ENCODE peak calls at places on chromosomes 7 and 10, in four cellular contexts. V, Q, U and Z are unnamed samples.

GRCh38 chr7:7416031-7416968 is 119.4 kb downstream of the COL28A1 start:
- DNase-seq in V (no peak), Q (no peak), U (no peak), Z (no peak)

GRCh38 chr7:69564454-69565417 is 33.5 kb upstream of the AUTS2 start:
- DNase-seq in V (no peak), Q (peak; percentile 2), U (peak; percentile 40), Z (no peak)

GRCh38 chr7:153523320-153524015 is 528.7 kb upstream of the DPP6 start:
- DNase-seq in V (no peak), Q (no peak), U (no peak), Z (no peak)

GRCh38 chr7:93279541-93279940 is 47.4 kb downstream of the VPS50 start:
- DNase-seq in V (no peak), Q (no peak), U (no peak), Z (no peak)

GRCh38 chr7:156420496-156420895 is 220.1 kb upstream of the RNF32 start:
- DNase-seq in V (no peak), Q (no peak), U (no peak), Z (no peak)

GRCh38 chr7:98418636-98419315 is 17.9 kb upstream of the BAIAP2L1 start:
- DNase-seq in V (no peak), Q (peak; percentile 100), U (no peak), Z (peak; percentile 80)

GRCh38 chr10:79586933-79587332 is 23.8 kb upstream of the SFTPA1 start:
- DNase-seq in V (no peak), Q (no peak), U (no peak), Z (no peak)

GRCh38 chr7:155466814-155467675 is 9.1 kb downstream of the EN2 start:
- DNase-seq in V (peak; percentile 95), Q (peak; percentile 5), U (no peak), Z (no peak)

GRCh38 chr10:7027913-7028808 is 382.7 kb downstream of the SFMBT2 start:
- DNase-seq in V (no peak), Q (no peak), U (no peak), Z (peak; percentile 92)

DNA sequence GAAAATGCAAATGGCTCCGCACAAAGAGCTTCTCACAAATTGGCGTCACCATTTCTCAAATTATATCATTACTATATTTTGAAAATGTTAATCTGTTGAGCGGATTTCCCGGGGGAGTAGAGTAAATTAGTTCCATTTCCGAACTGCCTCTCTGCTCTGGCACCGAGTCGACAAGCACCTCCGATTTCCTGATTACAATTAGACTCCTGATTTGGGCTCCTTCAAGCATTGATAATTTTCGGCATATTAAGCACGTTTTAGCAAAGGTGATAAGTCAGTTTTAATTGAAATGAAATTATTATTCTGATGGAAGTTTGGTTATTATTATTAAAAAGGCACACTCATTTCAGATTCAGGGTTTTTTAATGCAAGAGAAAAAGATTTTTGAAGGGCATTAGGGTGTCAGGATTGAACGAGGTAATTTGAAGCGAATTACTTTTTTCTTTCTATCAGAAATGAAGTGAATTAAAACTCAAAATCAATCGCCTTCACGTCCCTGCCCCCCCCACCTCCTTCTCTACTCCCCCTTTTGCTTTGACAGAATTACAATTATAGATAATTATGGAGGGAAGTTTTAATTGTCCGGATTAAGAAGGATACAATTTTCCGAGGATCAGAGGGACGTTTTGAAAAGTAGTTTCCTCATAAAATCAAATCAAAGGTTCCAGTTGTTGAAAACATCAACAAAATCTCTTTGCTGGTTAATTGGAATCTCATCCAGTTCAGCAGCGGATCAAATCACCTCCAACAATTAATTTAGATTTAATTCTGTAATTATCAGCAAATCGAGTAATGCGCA is 3.9 kb upstream of the UNCX start:
- DNase-seq in V (peak; percentile 0), Q (no peak), U (no peak), Z (no peak)
- TF ChIP-seq JUNB in V (no peak), Q (no peak), U (no peak), Z (no peak)

GRCh38 chr10:111953949-111954348 is 229.6 kb downstream of the GPAM start:
- DNase-seq in V (no peak), Q (no peak), U (no peak), Z (no peak)

GRCh38 chr10:111954364-111954763 is 229.2 kb downstream of the GPAM start:
- DNase-seq in V (no peak), Q (no peak), U (no peak), Z (no peak)

GRCh38 chr10:111956841-111957240 is 226.7 kb downstream of the GPAM start:
- DNase-seq in V (peak; percentile 2), Q (no peak), U (no peak), Z (no peak)
- TF ChIP-seq EZH2 in V (no peak), Q (no peak), U (no peak), Z (no peak)

GRCh38 chr7:137772221-137772620 is 74.6 kb downstream of the DGKI start:
- DNase-seq in V (no peak), Q (no peak), U (no peak), Z (no peak)
- TF ChIP-seq JUNB in V (no peak), Q (no peak), U (no peak), Z (no peak)

DNA sequence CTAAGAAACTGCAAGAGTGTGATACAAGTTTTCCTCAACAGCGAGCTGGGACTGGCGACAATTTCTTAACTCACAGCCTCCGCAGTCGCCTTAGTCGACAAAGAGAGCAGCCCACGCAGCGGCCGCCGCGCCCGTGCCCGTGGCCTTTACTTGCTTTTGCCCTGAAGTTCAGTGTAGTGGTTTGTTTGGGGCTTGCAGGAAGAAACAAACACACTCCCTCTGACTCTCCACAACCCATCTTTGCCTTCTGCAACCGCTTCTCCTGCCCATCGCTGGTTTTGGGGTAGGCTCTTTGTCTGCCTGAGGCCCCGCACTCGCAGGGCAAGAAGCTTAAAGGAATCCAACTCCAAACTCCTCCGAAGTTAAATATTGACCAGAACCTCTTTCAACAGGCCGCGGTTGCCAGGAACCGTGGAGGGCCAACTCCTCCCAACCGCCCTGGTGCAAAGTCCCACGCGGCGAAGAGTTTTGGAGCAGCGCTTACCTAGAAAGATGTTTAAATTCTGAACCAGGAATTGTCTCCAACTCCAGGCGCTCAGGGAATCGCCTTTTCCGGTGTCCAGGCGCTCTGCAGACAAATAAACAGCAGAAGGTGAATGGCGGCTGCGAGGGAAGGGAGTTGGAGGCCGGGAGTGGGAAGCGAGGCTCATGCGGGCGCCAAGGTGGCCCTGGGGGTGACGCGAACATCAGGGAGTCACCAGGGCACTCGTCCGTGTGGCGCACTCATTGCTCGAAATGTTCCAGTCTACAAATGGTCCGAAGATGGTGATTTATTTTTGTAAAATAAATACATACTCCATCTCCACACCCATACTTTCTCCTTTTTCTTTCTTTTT is 8.3 kb downstream of the HOXA4 start:
- DNase-seq in V (peak; percentile 47), Q (peak; percentile 94), U (no peak), Z (no peak)
- TF ChIP-seq EZH2 in V (peak; percentile 92), Q (no peak), U (no peak), Z (no peak)

GRCh38 chr10:33277135-33277536 is 57.3 kb downstream of the NRP1 start:
- DNase-seq in V (no peak), Q (no peak), U (no peak), Z (no peak)
- TF ChIP-seq JUNB in V (no peak), Q (no peak), U (no peak), Z (no peak)

GRCh38 chr7:27141138-27141537 is 2.3 kb downstream of the HOXA5 start:
- DNase-seq in V (no peak), Q (no peak), U (no peak), Z (no peak)

GRCh38 chr7:27137603-27138410 is 5.7 kb downstream of the HOXA5 start:
- DNase-seq in V (no peak), Q (no peak), U (no peak), Z (no peak)

GRCh38 chr7:27140108-27140842 is 3.2 kb downstream of the HOXA5 start:
- DNase-seq in V (no peak), Q (no peak), U (no peak), Z (no peak)

GRCh38 chr7:27138987-27139334 is 4.5 kb downstream of the HOXA5 start:
- DNase-seq in V (peak; percentile 24), Q (no peak), U (no peak), Z (no peak)

DNA sequence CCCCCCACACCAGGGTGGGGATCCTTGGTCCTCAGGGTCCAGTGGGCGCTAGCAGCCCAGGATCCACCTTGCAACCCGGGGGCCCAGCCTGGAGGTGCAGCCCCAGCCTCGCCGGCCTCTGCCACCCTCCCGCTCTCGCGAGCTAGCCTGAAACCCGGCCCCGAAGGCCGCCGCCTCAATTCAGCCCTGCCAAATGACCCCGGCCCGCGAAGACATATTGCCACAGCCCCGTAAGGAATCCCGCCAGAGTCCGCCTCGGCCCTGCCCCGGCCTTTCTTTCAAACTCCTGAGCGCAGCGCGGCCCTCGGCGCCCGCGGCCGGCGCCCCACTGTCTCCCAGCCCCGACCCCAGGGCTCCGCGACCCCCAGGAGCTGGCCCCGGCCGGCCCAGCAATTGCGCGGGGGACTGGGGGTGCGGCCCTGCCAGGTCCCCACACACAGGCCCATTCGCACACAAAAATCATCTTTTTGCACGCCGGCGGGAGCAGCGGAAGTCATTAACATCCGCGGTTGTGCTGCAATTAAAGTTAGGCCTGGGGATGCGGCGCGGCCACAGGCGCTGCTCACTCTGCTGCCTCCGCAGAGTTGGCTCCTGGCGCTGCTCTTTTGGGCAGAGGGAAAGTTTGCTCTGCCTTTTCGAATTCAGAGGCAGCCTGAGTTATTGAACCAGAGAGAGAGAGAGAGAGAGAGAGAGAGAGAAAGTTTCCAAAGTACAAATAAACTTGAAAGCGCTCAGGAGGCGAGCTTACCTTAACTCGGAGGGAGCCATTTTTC is 4.0 kb downstream of the HOXA5 start:
- DNase-seq in V (peak; percentile 76), Q (no peak), U (no peak), Z (no peak)
- TF ChIP-seq EZH2 in V (peak; percentile 98), Q (no peak), U (no peak), Z (no peak)